ENCODE peak calls at places on chromosomes 1 and 21, in four cellular contexts. W is right lobe of liver; C is effector memory CD8-positive, alpha-beta T cell; S is activated T-helper 1 cell treated with anti-CD3 and anti-CD28 coated beads, Interleukin-12 subunit alpha, Interleukin-12 subunit beta, Interleukin-2, Interleukin-4 antibody, amounts not matched to agents 30 ng/mL and 10 ng/mL and 1 ng/mL, durations not matched to agents 14 hours and 24 hours and 36 hours. U is an unnamed sample.

GRCh38 chr1:85894651-85895050 is 186.4 kb upstream of the ZNHIT6 start:
- DNase-seq in W (peak; percentile 34), C (no peak), S (no peak), U (peak; percentile 14)

GRCh38 chr1:9985001-9985400 is 12.0 kb upstream of the RBP7 start:
- DNase-seq in W (no peak), C (no peak), S (no peak), U (no peak)

GRCh38 chr1:119298687-119299086 is 69.9 kb upstream of the HAO2 start:
- DNase-seq in W (no peak), C (no peak), S (no peak), U (no peak)

GRCh38 chr1:53526451-53527101 is 67.4 kb downstream of the DMRTB1 start:
- DNase-seq in W (no peak), C (no peak), S (no peak), U (peak; percentile 49)

GRCh38 chr1:170665625-170666024 is 1.7 kb downstream of the PRRX1 start:
- DNase-seq in W (no peak), C (no peak), S (no peak), U (no peak)

GRCh38 chr1:225063722-225064121 is 134.2 kb downstream of the DNAH14 start:
- DNase-seq in W (no peak), C (no peak), S (no peak), U (no peak)

GRCh38 chr1:205026181-205026580 is 16.8 kb upstream of the CNTN2 start:
- DNase-seq in W (no peak), C (no peak), S (no peak), U (no peak)

GRCh38 chr21:23858878-23859277 is 1748.4 kb downstream of the MRPL39 start:
- DNase-seq in W (no peak), C (no peak), S (no peak), U (no peak)

GRCh38 chr1:20209471-20209870 is 23.2 kb upstream of the PLA2G2C start:
- DNase-seq in W (no peak), C (no peak), S (no peak), U (no peak)

GRCh38 chr1:2268285-2269056 is 40.4 kb downstream of the SKI start:
- DNase-seq in W (no peak), C (no peak), S (no peak), U (peak; percentile 46)

GRCh38 chr1:206575165-206575893 is 36.9 kb downstream of the EIF2D start:
- DNase-seq in W (no peak), C (peak; percentile 57), S (peak; percentile 64), U (no peak)

GRCh38 chr1:1440941-1441888 is 5.7 kb downstream of the VWA1 start:
- DNase-seq in W (no peak), C (peak; percentile 50), S (peak; percentile 30), U (peak; percentile 68)

GRCh38 chr1:12464627-12465056 is 153.4 kb downstream of the DHRS3 start:
- DNase-seq in W (no peak), C (no peak), S (no peak), U (no peak)

GRCh38 chr1:55043726-55044125 is 4.4 kb downstream of the PCSK9 start:
- DNase-seq in W (no peak), C (no peak), S (no peak), U (no peak)

GRCh38 chr1:90714521-90714951 is 2.6 kb downstream of the BARHL2 start:
- DNase-seq in W (no peak), C (no peak), S (no peak), U (no peak)

GRCh38 chr1:109895720-109896504 is 14.7 kb upstream of the CSF1 start:
- DNase-seq in W (peak; percentile 59), C (no peak), S (peak; percentile 30), U (no peak)

GRCh38 chr1:117045644-117046043 is 14.5 kb upstream of the TTF2 start:
- DNase-seq in W (no peak), C (no peak), S (no peak), U (no peak)

GRCh38 chr1:169031566-169032224 is 74.8 kb upstream of the ATP1B1 start:
- DNase-seq in W (no peak), C (no peak), S (no peak), U (no peak)

GRCh38 chr1:116521186-116521585 is 49.6 kb downstream of the CD58 start:
- DNase-seq in W (no peak), C (no peak), S (no peak), U (no peak)

GRCh38 chr21:36165356-36165755 is 8.7 kb downstream of the DOP1B start:
- DNase-seq in W (no peak), C (no peak), S (no peak), U (no peak)

GRCh38 chr1:41073971-41074370 is 52.4 kb upstream of the SLFNL1 start:
- DNase-seq in W (no peak), C (no peak), S (no peak), U (no peak)

GRCh38 chr1:201648066-201648910 is 109.4 kb downstream of the NAV1 start:
- DNase-seq in W (peak; percentile 43), C (no peak), S (no peak), U (peak; percentile 75)

GRCh38 chr1:240888039-240888786 is 276.3 kb upstream of the GREM2 start:
- DNase-seq in W (peak; percentile 35), C (no peak), S (no peak), U (peak; percentile 53)

GRCh38 chr1:201444792-201445191 is 23.3 kb upstream of the TNNI1 start:
- DNase-seq in W (no peak), C (no peak), S (no peak), U (no peak)

GRCh38 chr1:247456914-247457638 is 828 bp downstream of the OR2B11 start:
- DNase-seq in W (no peak), C (no peak), S (no peak), U (no peak)

GRCh38 chr1:198417041-198417440 is 123.4 kb downstream of the ATP6V1G3 start:
- DNase-seq in W (no peak), C (no peak), S (no peak), U (no peak)

GRCh38 chr1:61992257-61992656 is 202.4 kb upstream of the L1TD1 start:
- DNase-seq in W (no peak), C (no peak), S (no peak), U (no peak)

GRCh38 chr1:211920141-211920572 is 89.6 kb upstream of the LPGAT1 start:
- DNase-seq in W (peak; percentile 68), C (no peak), S (no peak), U (no peak)

GRCh38 chr1:244435562-244436205 is 16.0 kb downstream of the ADSS2 start:
- DNase-seq in W (no peak), C (no peak), S (no peak), U (no peak)

GRCh38 chr1:199743227-199743626 is 284.3 kb upstream of the NR5A2 start:
- DNase-seq in W (no peak), C (no peak), S (no peak), U (no peak)

U was measured in pancreas.